ENCODE peak calls at places on chromosomes 11 and 22, in six cellular contexts. One of them, this sample, is unnamed.

GRCh38 chr22:47206819-47207218 is 444.4 kb downstream of the TBC1D22A start:
- DNase-seq in A172: no peak
- DNase-seq in lower lobe of right lung: no peak
- DNase-seq in suprapubic skin: peak
- DNase-seq in AG10803: no peak
- DNase-seq in stimulated activated CD8-positive, alpha-beta memory T cell treated with anti-CD3 and anti-CD28 coated beads, Interleukin-4, amount 100 ng/mL, for 48 hours: peak
- DNase-seq in this sample: no peak

GRCh38 chr11:367956-368413 is 1.3 kb upstream of the B4GALNT4 start:
- DNase-seq in A172: no peak
- DNase-seq in lower lobe of right lung: no peak
- DNase-seq in suprapubic skin: no peak
- DNase-seq in AG10803: no peak
- DNase-seq in stimulated activated CD8-positive, alpha-beta memory T cell treated with anti-CD3 and anti-CD28 coated beads, Interleukin-4, amount 100 ng/mL, for 48 hours: no peak
- DNase-seq in this sample: no peak

GRCh38 chr11:2516276-2517015 is 71.6 kb downstream of the KCNQ1 start:
- DNase-seq in A172: no peak
- DNase-seq in lower lobe of right lung: no peak
- DNase-seq in suprapubic skin: peak
- DNase-seq in AG10803: no peak
- DNase-seq in stimulated activated CD8-positive, alpha-beta memory T cell treated with anti-CD3 and anti-CD28 coated beads, Interleukin-4, amount 100 ng/mL, for 48 hours: no peak
- DNase-seq in this sample: no peak

GRCh38 chr11:3195251-3196160 is 23.1 kb downstream of the MRGPRG start:
- DNase-seq in A172: no peak
- DNase-seq in lower lobe of right lung: peak
- DNase-seq in suprapubic skin: no peak
- DNase-seq in AG10803: peak
- DNase-seq in stimulated activated CD8-positive, alpha-beta memory T cell treated with anti-CD3 and anti-CD28 coated beads, Interleukin-4, amount 100 ng/mL, for 48 hours: no peak
- DNase-seq in this sample: no peak

GRCh38 chr11:96474263-96474662 is 84.5 kb downstream of the JRKL start:
- DNase-seq in A172: no peak
- DNase-seq in lower lobe of right lung: no peak
- DNase-seq in suprapubic skin: no peak
- DNase-seq in AG10803: no peak
- DNase-seq in stimulated activated CD8-positive, alpha-beta memory T cell treated with anti-CD3 and anti-CD28 coated beads, Interleukin-4, amount 100 ng/mL, for 48 hours: no peak
- DNase-seq in this sample: no peak

GRCh38 chr11:33028537-33028914 is 10.8 kb upstream of the TCP11L1 start:
- DNase-seq in A172: no peak
- DNase-seq in lower lobe of right lung: no peak
- DNase-seq in suprapubic skin: no peak
- DNase-seq in AG10803: no peak
- DNase-seq in stimulated activated CD8-positive, alpha-beta memory T cell treated with anti-CD3 and anti-CD28 coated beads, Interleukin-4, amount 100 ng/mL, for 48 hours: no peak
- DNase-seq in this sample: no peak

GRCh38 chr11:57348636-57349323 is 10.6 kb downstream of the P2RX3 start:
- DNase-seq in A172: no peak
- DNase-seq in lower lobe of right lung: no peak
- DNase-seq in suprapubic skin: no peak
- DNase-seq in AG10803: peak
- DNase-seq in stimulated activated CD8-positive, alpha-beta memory T cell treated with anti-CD3 and anti-CD28 coated beads, Interleukin-4, amount 100 ng/mL, for 48 hours: no peak
- DNase-seq in this sample: no peak

GRCh38 chr11:69372589-69373250 is 78.8 kb downstream of the MYEOV start:
- DNase-seq in A172: no peak
- DNase-seq in lower lobe of right lung: no peak
- DNase-seq in suprapubic skin: no peak
- DNase-seq in AG10803: no peak
- DNase-seq in stimulated activated CD8-positive, alpha-beta memory T cell treated with anti-CD3 and anti-CD28 coated beads, Interleukin-4, amount 100 ng/mL, for 48 hours: peak
- DNase-seq in this sample: no peak

GRCh38 chr11:70872950-70873735 is 379.2 kb downstream of the SHANK2 start:
- DNase-seq in A172: no peak
- DNase-seq in lower lobe of right lung: no peak
- DNase-seq in suprapubic skin: no peak
- DNase-seq in AG10803: no peak
- DNase-seq in stimulated activated CD8-positive, alpha-beta memory T cell treated with anti-CD3 and anti-CD28 coated beads, Interleukin-4, amount 100 ng/mL, for 48 hours: no peak
- DNase-seq in this sample: no peak

GRCh38 chr22:30893434-30894370 is 74.9 kb downstream of the MORC2 start:
- DNase-seq in A172: no peak
- DNase-seq in lower lobe of right lung: no peak
- DNase-seq in suprapubic skin: no peak
- DNase-seq in AG10803: no peak
- DNase-seq in stimulated activated CD8-positive, alpha-beta memory T cell treated with anti-CD3 and anti-CD28 coated beads, Interleukin-4, amount 100 ng/mL, for 48 hours: peak
- DNase-seq in this sample: no peak

GRCh38 chr11:83011333-83012167 is 60.1 kb downstream of the RAB30 start:
- DNase-seq in A172: no peak
- DNase-seq in lower lobe of right lung: no peak
- DNase-seq in suprapubic skin: no peak
- DNase-seq in AG10803: no peak
- DNase-seq in stimulated activated CD8-positive, alpha-beta memory T cell treated with anti-CD3 and anti-CD28 coated beads, Interleukin-4, amount 100 ng/mL, for 48 hours: no peak
- DNase-seq in this sample: no peak

GRCh38 chr22:28952857-28953256 is 69.5 kb downstream of the ZNRF3 start:
- DNase-seq in A172: no peak
- DNase-seq in lower lobe of right lung: peak
- DNase-seq in suprapubic skin: no peak
- DNase-seq in AG10803: peak
- DNase-seq in stimulated activated CD8-positive, alpha-beta memory T cell treated with anti-CD3 and anti-CD28 coated beads, Interleukin-4, amount 100 ng/mL, for 48 hours: no peak
- DNase-seq in this sample: peak

GRCh38 chr11:74822187-74822586 is 73.5 kb downstream of the RNF169 start:
- DNase-seq in A172: no peak
- DNase-seq in lower lobe of right lung: no peak
- DNase-seq in suprapubic skin: no peak
- DNase-seq in AG10803: peak
- DNase-seq in stimulated activated CD8-positive, alpha-beta memory T cell treated with anti-CD3 and anti-CD28 coated beads, Interleukin-4, amount 100 ng/mL, for 48 hours: no peak
- DNase-seq in this sample: peak

GRCh38 chr11:84247931-84248330 is 961.8 kb upstream of the CCDC90B start:
- DNase-seq in A172: no peak
- DNase-seq in lower lobe of right lung: no peak
- DNase-seq in suprapubic skin: no peak
- DNase-seq in AG10803: no peak
- DNase-seq in stimulated activated CD8-positive, alpha-beta memory T cell treated with anti-CD3 and anti-CD28 coated beads, Interleukin-4, amount 100 ng/mL, for 48 hours: no peak
- DNase-seq in this sample: no peak

GRCh38 chr11:67497656-67498291 is 7.4 kb downstream of the PITPNM1 start:
- DNase-seq in A172: no peak
- DNase-seq in lower lobe of right lung: no peak
- DNase-seq in suprapubic skin: no peak
- DNase-seq in AG10803: no peak
- DNase-seq in stimulated activated CD8-positive, alpha-beta memory T cell treated with anti-CD3 and anti-CD28 coated beads, Interleukin-4, amount 100 ng/mL, for 48 hours: no peak
- DNase-seq in this sample: no peak

GRCh38 chr11:67646535-67647336 is 3.8 kb downstream of the ACY3 start:
- DNase-seq in A172: no peak
- DNase-seq in lower lobe of right lung: peak
- DNase-seq in suprapubic skin: no peak
- DNase-seq in AG10803: no peak
- DNase-seq in stimulated activated CD8-positive, alpha-beta memory T cell treated with anti-CD3 and anti-CD28 coated beads, Interleukin-4, amount 100 ng/mL, for 48 hours: peak
- DNase-seq in this sample: no peak

GRCh38 chr11:92225206-92225562 is 566 bp downstream of the FAT3 start:
- DNase-seq in A172: no peak
- DNase-seq in lower lobe of right lung: no peak
- DNase-seq in suprapubic skin: no peak
- DNase-seq in AG10803: no peak
- DNase-seq in stimulated activated CD8-positive, alpha-beta memory T cell treated with anti-CD3 and anti-CD28 coated beads, Interleukin-4, amount 100 ng/mL, for 48 hours: no peak
- DNase-seq in this sample: no peak